ENCODE peak calls at places on chromosomes 1 and 21, in nine cellular contexts. O is HTR-8/SVneo, Z is AG08396, P is retina, G is MM.1S, X is heart right ventricle, R is NCI-H526 treated with DMSO at 0.1 percent for 48 hours, Q is nucleus accumbens, K is GM12865. L is an unnamed sample.

GRCh38 chr1:237864338-237865244 is 26.1 kb downstream of the ZP4 start:
- DNase-seq in G (peak), Q (peak), Z (peak), P (peak), R (no peak), K (peak), O (peak), X (peak), L (peak)

GRCh38 chr1:183810172-183810571 is 5.3 kb downstream of the RGL1 start:
- DNase-seq in R (no peak), X (no peak), K (peak), Q (no peak), Z (no peak), O (no peak), P (no peak), G (no peak), L (no peak)

GRCh38 chr1:54282101-54282847 is 82.3 kb downstream of the MRPL37 start:
- DNase-seq in K (no peak), R (no peak), Q (no peak), Z (no peak), X (no peak), P (no peak), G (no peak), O (no peak), L (no peak)

GRCh38 chr1:203038217-203038741 is 12.0 kb downstream of the PPFIA4 start:
- DNase-seq in Q (peak), P (no peak), O (peak), Z (peak), K (peak), X (peak), R (no peak), G (peak), L (peak)

GRCh38 chr21:27475363-27475955 is 508.6 kb upstream of the ADAMTS5 start:
- DNase-seq in Q (no peak), Z (no peak), K (no peak), X (no peak), G (no peak), R (no peak), P (no peak), O (no peak), L (no peak)

GRCh38 chr21:26070822-26071425 is 99.6 kb downstream of the APP start:
- DNase-seq in Q (no peak), R (peak), Z (peak), P (peak), G (no peak), X (peak), O (no peak), K (peak), L (no peak)

GRCh38 chr1:44218503-44219300 is 5.4 kb downstream of the DMAP1 start:
- DNase-seq in G (no peak), R (no peak), P (no peak), X (no peak), Z (no peak), Q (no peak), O (no peak), K (no peak), L (no peak)

GRCh38 chr1:25046194-25046532 is 116.1 kb upstream of the RUNX3 start:
- DNase-seq in X (no peak), G (no peak), P (no peak), Q (no peak), K (peak), O (no peak), R (no peak), Z (no peak), L (no peak)

GRCh38 chr1:206812456-206812855 is 40.2 kb upstream of the IL10 start:
- DNase-seq in Z (no peak), K (no peak), P (no peak), Q (no peak), O (no peak), G (no peak), X (no peak), R (no peak), L (no peak)

GRCh38 chr1:116334015-116334547 is 39.0 kb upstream of the ATP1A1 start:
- DNase-seq in Z (no peak), X (peak), P (no peak), Q (no peak), O (no peak), K (no peak), R (peak), G (no peak), L (no peak)

GRCh38 chr1:58893257-58893869 is 109.5 kb upstream of the JUN start:
- DNase-seq in P (no peak), X (peak), K (no peak), O (no peak), G (no peak), Z (no peak), Q (no peak), R (no peak), L (no peak)